ENCODE peak calls at places on chromosomes 2 and 18, in ten cellular contexts. R is NB4, P is MM.1S, S is fibroblast of pulmonary artery, M is MCF 10A, L is cardiac muscle cell, B is neural progenitor cell, I is OCI-LY7, Y is Peyer's patch, Z is A549. Q is an unnamed sample.

GRCh38 chr18:73741946-73742345 is 405.7 kb downstream of the FBXO15 start:
- DNase-seq in R (no peak), P (no peak), S (peak), M (peak), L (no peak), B (no peak), I (no peak), Y (no peak), Z (no peak), Q (peak)

GRCh38 chr2:163347982-163348842 is 387.6 kb downstream of the FIGN start:
- DNase-seq in R (peak), P (no peak), S (peak), M (no peak), L (peak), B (peak), I (no peak), Y (peak), Z (peak), Q (peak)

GRCh38 chr2:101617188-101617587 is 80.3 kb upstream of the MAP4K4 start:
- DNase-seq in R (peak), P (no peak), S (peak), M (peak), L (no peak), B (no peak), I (no peak), Y (no peak), Z (no peak), Q (peak)

GRCh38 chr2:12428324-12428723 is 288.4 kb upstream of the TRIB2 start:
- DNase-seq in R (no peak), P (no peak), S (no peak), M (no peak), L (no peak), B (peak), I (no peak), Y (no peak), Z (no peak), Q (peak)

GRCh38 chr2:111094686-111095085 is 26.0 kb upstream of the BCL2L11 start:
- DNase-seq in R (no peak), P (no peak), S (no peak), M (no peak), L (no peak), B (no peak), I (no peak), Y (no peak), Z (no peak), Q (no peak)

GRCh38 chr2:96146151-96146880 is 1.1 kb upstream of the DUSP2 start:
- DNase-seq in R (peak), P (peak), S (peak), M (peak), L (no peak), B (no peak), I (peak), Y (peak), Z (no peak), Q (no peak)

GRCh38 chr2:32355976-32356734 is 668 bp upstream of the BIRC6 start:
- DNase-seq in R (peak), P (no peak), S (no peak), M (no peak), L (no peak), B (no peak), I (no peak), Y (no peak), Z (no peak), Q (no peak)

GRCh38 chr18:37491526-37491925 is 74.1 kb downstream of the CELF4 start:
- DNase-seq in R (no peak), P (no peak), S (no peak), M (no peak), L (no peak), B (no peak), I (no peak), Y (no peak), Z (no peak), Q (no peak)

GRCh38 chr18:54672846-54673475 is 81.9 kb downstream of the DYNAP start:
- DNase-seq in R (no peak), P (no peak), S (no peak), M (no peak), L (no peak), B (peak), I (no peak), Y (peak), Z (no peak), Q (no peak)

GRCh38 chr2:81703831-81704230 is 1399.3 kb upstream of the LRRTM1 start:
- DNase-seq in R (no peak), P (no peak), S (no peak), M (no peak), L (no peak), B (no peak), I (no peak), Y (no peak), Z (no peak), Q (no peak)

GRCh38 chr2:181790716-181791649 is 100.5 kb upstream of the ITPRID2 start:
- DNase-seq in R (peak), P (no peak), S (peak), M (peak), L (no peak), B (no peak), I (no peak), Y (peak), Z (peak), Q (peak)

GRCh38 chr2:176188969-176189665 is 649 bp downstream of the HOXD1 start:
- DNase-seq in R (no peak), P (no peak), S (no peak), M (no peak), L (no peak), B (peak), I (no peak), Y (no peak), Z (no peak), Q (no peak)

GRCh38 chr2:220275454-220275853 is 648.0 kb downstream of the SLC4A3 start:
- DNase-seq in R (no peak), P (no peak), S (no peak), M (no peak), L (no peak), B (no peak), I (no peak), Y (no peak), Z (no peak), Q (peak)

GRCh38 chr18:79299711-79300110 is 96.0 kb upstream of the NFATC1 start:
- DNase-seq in R (no peak), P (no peak), S (no peak), M (no peak), L (no peak), B (no peak), I (no peak), Y (no peak), Z (no peak), Q (no peak)

GRCh38 chr2:43217228-43218220 is 8.9 kb downstream of the ZFP36L2 start:
- DNase-seq in R (peak), P (peak), S (no peak), M (no peak), L (peak), B (peak), I (peak), Y (peak), Z (no peak), Q (no peak)

GRCh38 chr2:136246086-136246669 is 128.2 kb upstream of the CXCR4 start:
- DNase-seq in R (peak), P (no peak), S (peak), M (peak), L (peak), B (peak), I (peak), Y (peak), Z (peak), Q (peak)

DNA sequence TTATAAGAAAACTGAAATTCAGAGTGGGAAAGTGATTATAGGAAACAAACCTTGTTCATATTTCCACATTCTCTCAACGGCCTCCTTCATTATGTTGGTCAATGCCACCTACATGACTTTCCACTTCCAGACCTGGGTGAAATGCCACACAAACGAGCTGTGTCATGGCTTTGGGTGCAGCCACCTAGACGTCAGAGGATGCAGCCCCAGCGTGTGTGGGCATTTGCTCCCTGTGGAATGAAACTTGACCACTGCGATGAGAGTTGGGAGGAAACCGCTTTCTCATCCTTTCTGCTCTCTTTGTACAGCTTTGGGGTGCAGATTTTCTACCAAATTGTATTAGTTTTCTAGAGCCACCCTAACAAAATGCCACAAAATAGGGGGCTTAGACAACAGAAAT is 291.0 kb downstream of the CYRIA start:
- DNase-seq in R (no peak), P (no peak), S (no peak), M (no peak), L (no peak), B (no peak), I (no peak), Y (no peak), Z (no peak), Q (no peak)
- TF ChIP-seq CTCF in R (no peak), P (no peak), S (no peak), M (no peak), L (no peak), B (no peak), I (no peak), Y (no peak), Z (no peak), Q (no peak)

GRCh38 chr2:72913531-72914225 is 3.6 kb upstream of the EMX1 start:
- DNase-seq in R (no peak), P (no peak), S (no peak), M (no peak), L (no peak), B (peak), I (no peak), Y (peak), Z (no peak), Q (no peak)
- TF ChIP-seq CTCF in R (no peak), P (no peak), S (peak), M (no peak), L (peak), B (peak), I (no peak), Y (no peak), Z (peak), Q (peak)

DNA sequence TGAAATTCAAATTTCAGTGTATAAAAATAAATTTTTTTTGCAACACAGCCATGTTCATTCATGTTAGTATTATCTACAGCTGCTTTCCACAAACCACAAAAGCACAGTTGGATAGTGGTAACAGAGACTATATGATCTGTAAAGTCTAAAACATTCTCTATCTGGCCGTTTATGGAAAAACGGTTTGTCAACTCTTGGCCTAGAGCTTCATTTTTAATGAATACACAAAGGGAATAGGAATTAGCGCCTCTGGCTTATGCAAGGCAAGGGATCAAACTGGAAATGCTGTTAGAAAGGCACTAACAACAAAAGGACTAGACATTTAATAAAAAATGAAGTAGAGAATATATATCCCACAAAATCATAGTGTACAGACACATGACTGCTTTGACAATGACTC is 211.9 kb downstream of the EXOC6B start:
- DNase-seq in R (no peak), P (no peak), S (no peak), M (no peak), L (no peak), B (no peak), I (no peak), Y (no peak), Z (no peak), Q (no peak)
- TF ChIP-seq CTCF in R (no peak), P (no peak), S (no peak), M (no peak), L (no peak), B (no peak), I (no peak), Y (no peak), Z (no peak), Q (no peak)

GRCh38 chr2:201669865-201670264 is 26.6 kb upstream of the TMEM237 start:
- DNase-seq in R (no peak), P (no peak), S (no peak), M (no peak), L (no peak), B (no peak), I (no peak), Y (no peak), Z (no peak), Q (no peak)

GRCh38 chr2:201668402-201668801 is 25.1 kb upstream of the TMEM237 start:
- DNase-seq in R (no peak), P (no peak), S (no peak), M (no peak), L (no peak), B (no peak), I (no peak), Y (no peak), Z (no peak), Q (no peak)

GRCh38 chr2:201661366-201661765 is 18.1 kb upstream of the TMEM237 start:
- DNase-seq in R (peak), P (no peak), S (peak), M (no peak), L (no peak), B (no peak), I (no peak), Y (no peak), Z (no peak), Q (no peak)

GRCh38 chr2:201664334-201664733 is 21.0 kb upstream of the TMEM237 start:
- DNase-seq in R (no peak), P (no peak), S (no peak), M (no peak), L (no peak), B (no peak), I (no peak), Y (no peak), Z (no peak), Q (no peak)

GRCh38 chr2:201665420-201666158 is 22.3 kb upstream of the TMEM237 start:
- DNase-seq in R (no peak), P (no peak), S (peak), M (no peak), L (no peak), B (no peak), I (no peak), Y (no peak), Z (no peak), Q (peak)
- TF ChIP-seq CTCF in R (no peak), P (peak), S (no peak), M (no peak), L (peak), B (no peak), I (peak), Y (no peak), Z (peak), Q (peak)

Q was measured in AG10803.